ENCODE peak calls at places on chromosomes 2 and 18, in seven cellular contexts. F is fibroblast of lung, M is endothelial cell of umbilical vein, A is astrocyte, B is HepG2, V is neural progenitor cell, N is neuronal stem cell. I is an unnamed sample.

GRCh38 chr2:177756346-177756745 is 316.2 kb downstream of the PDE11A start:
- DNase-seq in F (no peak), M (no peak), A (no peak), B (no peak), V (no peak), N (no peak), I (peak; percentile 44)

GRCh38 chr2:81650048-81650971 is 1345.8 kb upstream of the LRRTM1 start:
- DNase-seq in F (peak; percentile 44), M (no peak), A (peak; percentile 24), B (no peak), V (no peak), N (no peak), I (no peak)

GRCh38 chr18:22314406-22314805 is 103.3 kb downstream of the CTAGE1 start:
- DNase-seq in F (peak; percentile 94), M (no peak), A (peak; percentile 95), B (no peak), V (no peak), N (no peak), I (no peak)

GRCh38 chr2:233147136-233147828 is 87.1 kb downstream of the INPP5D start:
- DNase-seq in F (no peak), M (no peak), A (no peak), B (no peak), V (no peak), N (no peak), I (no peak)

GRCh38 chr2:221518201-221518936 is 53.7 kb downstream of the EPHA4 start:
- DNase-seq in F (peak; percentile 58), M (peak; percentile 89), A (peak; percentile 84), B (no peak), V (no peak), N (no peak), I (no peak)

GRCh38 chr2:43402452-43402937 is 176.1 kb upstream of the ZFP36L2 start:
- DNase-seq in F (no peak), M (no peak), A (no peak), B (no peak), V (no peak), N (no peak), I (no peak)

GRCh38 chr2:9574314-9574713 is 18.7 kb upstream of the ADAM17 start:
- DNase-seq in F (no peak), M (peak; percentile 73), A (no peak), B (no peak), V (no peak), N (no peak), I (no peak)

GRCh38 chr2:239269173-239269865 is 131.5 kb downstream of the HDAC4 start:
- DNase-seq in F (no peak), M (no peak), A (no peak), B (no peak), V (no peak), N (no peak), I (no peak)

GRCh38 chr2:200380833-200381542 is 74.5 kb downstream of the SPATS2L start:
- DNase-seq in F (peak; percentile 82), M (peak; percentile 56), A (peak; percentile 87), B (no peak), V (no peak), N (no peak), I (no peak)

GRCh38 chr18:332721-333513 is 65.1 kb upstream of the THOC1 start:
- DNase-seq in F (peak; percentile 9), M (no peak), A (peak; percentile 15), B (no peak), V (no peak), N (no peak), I (no peak)

GRCh38 chr2:128562471-128563347 is 244.0 kb upstream of the HS6ST1 start:
- DNase-seq in F (peak; percentile 58), M (no peak), A (peak; percentile 69), B (no peak), V (no peak), N (no peak), I (no peak)
- H3K4me2 ChIP-seq in F (peak overlapping the region; percentile 41), M (no peak overlapping the region), A (peak overlapping the region; percentile 17), B (no peak overlapping the region), V (no peak overlapping the region), N (no peak overlapping the region), I (no peak overlapping the region)

DNA sequence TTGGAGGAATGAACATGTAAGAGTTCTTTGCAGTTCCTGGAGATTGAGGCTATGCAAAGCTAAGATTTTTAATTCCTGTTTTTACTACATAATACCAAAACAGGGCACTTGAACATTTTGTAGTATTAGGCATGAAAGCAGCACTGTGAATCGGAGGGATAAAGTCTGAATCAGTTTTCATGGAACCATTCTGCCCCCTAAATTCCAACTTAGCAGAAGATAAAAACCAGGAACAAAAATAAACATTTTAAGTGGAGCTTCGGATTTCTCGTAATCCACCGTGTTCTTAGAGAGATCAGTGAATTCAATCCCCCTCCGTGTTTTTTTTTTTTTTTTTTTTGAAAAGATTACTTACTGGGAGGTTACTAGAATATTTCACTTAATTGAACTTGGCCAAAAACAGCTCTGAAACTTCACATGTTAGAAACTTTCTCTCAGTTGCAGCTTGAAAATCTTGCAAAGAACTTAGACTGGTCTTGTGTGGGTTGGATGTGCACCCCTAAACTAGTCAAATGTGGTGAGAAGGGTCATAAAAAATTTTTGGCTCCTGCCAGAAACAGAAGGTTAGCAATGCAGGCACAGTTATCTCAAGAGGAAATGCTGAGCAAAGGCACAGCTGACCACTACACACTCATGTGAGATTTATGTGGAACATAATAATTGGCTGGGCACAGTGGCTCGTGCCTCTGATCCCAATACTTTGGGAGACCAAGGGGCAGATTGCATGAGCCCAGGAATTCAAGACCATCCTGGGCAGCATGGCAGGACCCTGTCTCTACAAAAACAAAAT is 145.4 kb upstream of the RNF152 start:
- DNase-seq in F (peak; percentile 39), M (peak; percentile 50), A (peak; percentile 45), B (no peak), V (no peak), N (no peak), I (no peak)
- H3K4me2 ChIP-seq in F (peak overlapping the region; percentile 21), M (no peak overlapping the region), A (peak overlapping the region; percentile 40), B (no peak overlapping the region), V (no peak overlapping the region), N (no peak overlapping the region), I (no peak overlapping the region)

DNA sequence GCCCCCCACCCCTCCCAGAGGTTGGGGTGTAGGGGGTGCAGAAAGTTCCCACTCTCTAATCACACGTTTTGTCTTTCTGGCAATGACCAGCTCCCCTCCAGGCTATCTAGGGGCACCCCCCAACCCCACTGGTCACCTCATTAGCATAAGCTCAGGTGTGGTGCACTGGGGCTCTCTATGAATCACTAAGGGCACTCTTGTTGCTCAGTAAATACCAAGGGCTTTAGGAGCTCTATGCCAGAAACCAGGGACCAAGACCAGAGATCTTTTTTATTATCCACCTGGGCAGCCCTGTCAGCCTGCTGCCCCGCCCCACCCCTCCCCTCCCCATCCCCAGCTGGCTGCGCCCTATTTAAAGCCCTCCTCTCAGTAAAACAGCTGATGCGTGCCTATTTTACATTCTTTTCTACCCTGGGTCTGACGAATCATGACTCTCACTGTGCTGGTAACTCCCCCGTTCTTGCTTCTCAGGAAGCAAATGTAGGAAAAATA is 24.3 kb downstream of the NCK2 start:
- DNase-seq in F (no peak), M (no peak), A (peak; percentile 67), B (no peak), V (peak; percentile 47), N (no peak), I (no peak)
- H3K4me2 ChIP-seq in F (no peak overlapping the region), M (no peak overlapping the region), A (peak overlapping the region; percentile 59), B (no peak overlapping the region), V (no peak overlapping the region), N (no peak overlapping the region), I (no peak overlapping the region)

GRCh38 chr2:74778381-74779371 is 55.3 kb upstream of the HK2 start:
- DNase-seq in F (no peak), M (no peak), A (no peak), B (peak; percentile 74), V (peak; percentile 87), N (peak; percentile 68), I (no peak)
- H3K4me2 ChIP-seq in F (no peak overlapping the region), M (no peak overlapping the region), A (no peak overlapping the region), B (peak overlapping the region; percentile 88), V (peak overlapping the region; percentile 44), N (peak overlapping the region; percentile 28), I (no peak overlapping the region)

I was measured in DND-41.